ENCODE peak calls at places on chromosomes 6 and 20, in four cellular contexts. C, H, Y and G are unnamed samples.

GRCh38 chr6:38845931-38846330 is 130.8 kb downstream of the DNAH8 start:
- DNase-seq in C (no peak), H (no peak), Y (no peak), G (no peak)

GRCh38 chr6:160141001-160141726 is 19.5 kb downstream of the SLC22A1 start:
- DNase-seq in Y (no peak), C (no peak), H (no peak), G (no peak)

GRCh38 chr6:170281331-170282292 is 9.3 kb downstream of the DLL1 start:
- DNase-seq in Y (no peak), H (no peak), C (no peak), G (no peak)

GRCh38 chr6:26003102-26003694 is 40.6 kb downstream of the TRIM38 start:
- DNase-seq in Y (no peak), C (peak), H (peak), G (peak)

GRCh38 chr20:63734946-63735858 is 1.3 kb upstream of the LIME1 start:
- DNase-seq in H (no peak), C (no peak), Y (no peak), G (no peak)

GRCh38 chr6:27168586-27169443 is 78.7 kb upstream of the PRSS16 start:
- DNase-seq in C (no peak), Y (no peak), H (no peak), G (no peak)

GRCh38 chr6:24431045-24431451 is 28.3 kb downstream of the MRS2 start:
- DNase-seq in H (peak), C (peak), Y (no peak), G (peak)

GRCh38 chr6:125858427-125859320 is 67.9 kb downstream of the NCOA7 start:
- DNase-seq in Y (no peak), H (peak), C (peak), G (peak)

GRCh38 chr6:19538086-19538485 is 299.1 kb upstream of the ID4 start:
- DNase-seq in H (no peak), Y (no peak), C (no peak), G (no peak)

GRCh38 chr6:75412937-75413662 is 80.5 kb downstream of the FILIP1 start:
- DNase-seq in C (no peak), Y (no peak), H (no peak), G (no peak)

GRCh38 chr6:42162384-42162783 is 10.8 kb upstream of the GUCA1A start:
- DNase-seq in Y (no peak), H (no peak), C (no peak), G (peak)

GRCh38 chr6:51472745-51473483 is 614.5 kb downstream of the PKHD1 start:
- DNase-seq in Y (no peak), C (no peak), H (no peak), G (no peak)

GRCh38 chr20:36881888-36882287 is 6.0 kb downstream of the TLDC2 start:
- DNase-seq in Y (no peak), H (no peak), C (no peak), G (no peak)

GRCh38 chr6:150008588-150008987 is 16.7 kb downstream of the RAET1L start:
- DNase-seq in C (no peak), Y (no peak), H (peak), G (no peak)

GRCh38 chr6:88114838-88115237 is 51.3 kb downstream of the CNR1 start:
- DNase-seq in C (no peak), H (no peak), Y (no peak), G (no peak)

GRCh38 chr6:124190256-124190655 is 386.6 kb downstream of the NKAIN2 start:
- DNase-seq in H (no peak), Y (no peak), C (no peak), G (no peak)

GRCh38 chr6:12421596-12421995 is 131.4 kb downstream of the EDN1 start:
- DNase-seq in C (no peak), H (no peak), Y (no peak), G (no peak)

GRCh38 chr6:12422848-12423247 is 132.7 kb downstream of the EDN1 start:
- DNase-seq in H (no peak), Y (no peak), C (no peak), G (no peak)

GRCh38 chr6:12418946-12419345 is 128.8 kb downstream of the EDN1 start:
- DNase-seq in Y (no peak), H (no peak), C (no peak), G (no peak)

GRCh38 chr6:12419626-12420272 is 129.6 kb downstream of the EDN1 start:
- DNase-seq in C (no peak), Y (no peak), H (no peak), G (peak)

GRCh38 chr6:12420626-12421025 is 130.5 kb downstream of the EDN1 start:
- DNase-seq in Y (no peak), H (no peak), C (no peak), G (no peak)
- TF ChIP-seq TARDBP in Y (no peak), H (no peak), C (no peak), G (no peak)

GRCh38 chr6:166662690-166663089 is 35.6 kb upstream of the RPS6KA2 start:
- DNase-seq in C (no peak), Y (no peak), H (no peak), G (no peak)
- TF ChIP-seq TARDBP in C (no peak), Y (no peak), H (no peak), G (no peak)

GRCh38 chr20:50733644-50734349 is 2.4 kb downstream of the PARD6B start:
- DNase-seq in Y (no peak), H (no peak), C (no peak), G (no peak)

GRCh38 chr20:50730765-50731054 is 670 bp upstream of the PARD6B start:
- DNase-seq in H (no peak), C (no peak), Y (no peak), G (no peak)

GRCh38 chr20:50729925-50730764 is 1.2 kb upstream of the PARD6B start:
- DNase-seq in C (no peak), H (no peak), Y (no peak), G (peak)

GRCh38 chr20:50731055-50731929 is at the start of gene PARD6B:
- DNase-seq in C (peak), Y (peak), H (peak), G (peak)

GRCh38 chr20:50731930-50732690 is 730 bp downstream of the PARD6B start:
- DNase-seq in C (no peak), H (no peak), Y (no peak), G (peak)
- TF ChIP-seq TARDBP in C (no peak), H (no peak), Y (no peak), G (no peak)

GRCh38 chr20:25223179-25223661 is 24.7 kb upstream of the PYGB start:
- DNase-seq in C (peak), H (peak), Y (no peak), G (peak)
- TF ChIP-seq TARDBP in C (no peak), H (no peak), Y (no peak), G (no peak)

DNA sequence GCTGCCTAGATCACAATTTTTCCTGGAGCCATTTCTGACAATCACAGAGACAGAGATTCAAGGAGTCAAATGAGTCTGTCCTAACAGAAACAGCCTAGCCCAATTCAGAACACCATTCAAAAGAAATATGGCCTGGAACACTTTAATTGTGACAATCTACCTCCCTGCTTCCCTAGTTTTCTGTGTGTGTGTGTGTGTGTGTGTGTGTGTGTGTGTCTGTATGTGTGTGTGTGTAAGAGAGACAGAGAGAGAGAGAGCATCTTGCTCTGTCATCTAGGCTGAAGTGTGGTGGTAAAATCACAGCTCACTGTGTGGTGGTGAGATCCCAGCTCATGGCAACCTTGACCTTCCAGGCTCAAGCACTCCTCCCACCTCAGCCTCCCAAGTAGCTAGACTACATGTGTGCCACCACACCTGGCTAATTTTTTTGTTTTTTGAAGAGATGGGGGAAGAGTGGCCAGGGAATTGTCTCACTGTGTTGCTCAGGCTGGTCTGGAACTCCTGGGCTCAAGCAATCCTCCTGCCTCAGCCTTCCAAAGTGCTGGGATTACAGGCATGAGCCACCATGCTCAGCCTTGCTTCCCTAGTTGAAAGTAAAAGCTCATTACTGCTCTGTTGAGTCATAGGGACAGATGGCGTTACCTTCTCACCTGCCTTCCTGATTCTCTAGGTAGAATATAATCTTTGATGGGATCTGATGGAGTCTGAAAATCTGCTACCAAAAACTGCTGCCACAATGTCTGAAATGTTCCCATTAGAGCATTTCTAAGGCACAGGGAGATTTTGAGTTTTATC is 89.6 kb upstream of the BEND6 start:
- DNase-seq in C (no peak), Y (no peak), H (no peak), G (no peak)
- TF ChIP-seq TARDBP in C (no peak), Y (no peak), H (no peak), G (no peak)